ENCODE peak calls at places on chromosomes 12 and 14, in four cellular contexts. O, L, F and Z are unnamed samples.

GRCh38 chr14:67569011-67569650 is 30.9 kb downstream of the PIGH start:
- DNase-seq in O (no peak), L (no peak), F (no peak), Z (peak; percentile 31)

GRCh38 chr14:89178376-89178775 is 238.7 kb downstream of the FOXN3 start:
- DNase-seq in O (no peak), L (no peak), F (no peak), Z (no peak)

GRCh38 chr12:98939926-98940325 is 294.8 kb downstream of the APAF1 start:
- DNase-seq in O (no peak), L (no peak), F (no peak), Z (no peak)

GRCh38 chr14:58805057-58805456 is 167.3 kb downstream of the DACT1 start:
- DNase-seq in O (peak; percentile 33), L (no peak), F (no peak), Z (no peak)

GRCh38 chr12:20411309-20411708 is 43.0 kb downstream of the PDE3A start:
- DNase-seq in O (no peak), L (no peak), F (no peak), Z (no peak)

GRCh38 chr14:33163109-33163508 is 224.4 kb downstream of the NPAS3 start:
- DNase-seq in O (no peak), L (no peak), F (no peak), Z (no peak)

GRCh38 chr14:23327947-23328744 is 6.9 kb downstream of the PABPN1 start:
- DNase-seq in O (peak; percentile 86), L (peak; percentile 66), F (no peak), Z (peak; percentile 72)

GRCh38 chr14:36553650-36554260 is 28.7 kb downstream of the NKX2-8 start:
- DNase-seq in O (peak; percentile 45), L (peak; percentile 38), F (no peak), Z (no peak)

GRCh38 chr12:27843714-27844245 is 63.7 kb upstream of the MANSC4 start:
- DNase-seq in O (no peak), L (peak; percentile 23), F (no peak), Z (no peak)

GRCh38 chr14:105852378-105853088 is 326.1 kb downstream of the TMEM121 start:
- DNase-seq in O (peak; percentile 47), L (no peak), F (no peak), Z (no peak)

GRCh38 chr12:92402415-92402814 is 256.8 kb upstream of the BTG1 start:
- DNase-seq in O (no peak), L (no peak), F (no peak), Z (no peak)

GRCh38 chr14:62117010-62117717 is 354.9 kb downstream of the SNAPC1 start:
- DNase-seq in O (peak; percentile 91), L (no peak), F (peak; percentile 91), Z (peak; percentile 97)

GRCh38 chr12:63747553-63747952 is 32.2 kb upstream of the RXYLT1 start:
- DNase-seq in O (no peak), L (no peak), F (no peak), Z (no peak)

GRCh38 chr14:32940066-32940651 is 1.5 kb downstream of the NPAS3 start:
- DNase-seq in O (no peak), L (no peak), F (no peak), Z (no peak)

GRCh38 chr12:109111775-109112491 is 4.5 kb upstream of the ACACB start:
- DNase-seq in O (peak; percentile 66), L (peak; percentile 56), F (no peak), Z (peak; percentile 57)

GRCh38 chr12:64895541-64895940 is 71.1 kb downstream of the TBC1D30 start:
- DNase-seq in O (no peak), L (no peak), F (no peak), Z (no peak)

GRCh38 chr12:113086249-113087164 is 30.0 kb downstream of the DTX1 start:
- DNase-seq in O (no peak), L (no peak), F (no peak), Z (no peak)

GRCh38 chr14:104150201-104151027 is 12.0 kb downstream of the KIF26A start:
- DNase-seq in O (peak; percentile 89), L (peak; percentile 24), F (peak; percentile 61), Z (peak; percentile 71)

GRCh38 chr14:22583994-22584393 is 5.0 kb downstream of the DAD1 start:
- DNase-seq in O (no peak), L (no peak), F (no peak), Z (no peak)

GRCh38 chr14:37844614-37845013 is 249.2 kb downstream of the TTC6 start:
- DNase-seq in O (no peak), L (no peak), F (no peak), Z (no peak)

GRCh38 chr14:104598461-104599273 is 5.9 kb downstream of the TMEM179 start:
- DNase-seq in O (peak; percentile 31), L (no peak), F (no peak), Z (no peak)

GRCh38 chr12:124543052-124543590 is 24.3 kb downstream of the NCOR2 start:
- DNase-seq in O (peak; percentile 86), L (no peak), F (no peak), Z (no peak)

GRCh38 chr14:63375772-63376171 is 57.0 kb upstream of the GPHB5 start:
- DNase-seq in O (no peak), L (no peak), F (no peak), Z (no peak)

GRCh38 chr12:115570271-115570777 is 707.2 kb downstream of the MED13L start:
- DNase-seq in O (peak; percentile 72), L (no peak), F (no peak), Z (no peak)

GRCh38 chr12:103469716-103470115 is 26.1 kb downstream of the C12orf42 start:
- DNase-seq in O (no peak), L (no peak), F (no peak), Z (no peak)

GRCh38 chr12:46577063-46577776 is 204.6 kb upstream of the SLC38A2 start:
- DNase-seq in O (no peak), L (no peak), F (no peak), Z (no peak)
- TF ChIP-seq TEAD4 in O (no peak), L (no peak), F (no peak), Z (no peak)

GRCh38 chr12:10855807-10856206 is 6.5 kb upstream of the PRR4 start:
- DNase-seq in O (no peak), L (no peak), F (no peak), Z (no peak)

DNA sequence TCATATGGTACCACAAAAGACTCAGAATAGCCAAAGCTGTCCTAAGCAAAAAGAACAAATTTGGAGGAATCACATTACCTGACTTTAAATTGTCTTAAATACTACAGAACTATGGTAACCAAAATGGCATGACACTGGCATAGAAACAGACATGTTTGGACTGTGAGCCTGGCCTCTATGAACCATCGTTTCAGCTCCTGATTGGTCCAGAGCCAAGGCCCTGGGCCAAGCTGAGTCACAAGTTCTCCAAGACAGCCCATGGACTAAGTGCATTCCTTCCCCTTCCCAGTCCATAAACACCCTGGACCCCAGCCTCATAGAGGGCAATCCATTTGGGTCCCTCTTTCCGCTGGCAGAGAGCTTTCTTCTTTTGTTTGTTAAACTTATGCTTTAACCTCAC is 12.1 kb upstream of the PRR4 start:
- DNase-seq in O (no peak), L (no peak), F (no peak), Z (no peak)
- TF ChIP-seq TEAD4 in O (no peak), L (no peak), F (no peak), Z (no peak)

GRCh38 chr14:21233457-21234076 is 35.7 kb downstream of the HNRNPC start:
- DNase-seq in O (no peak), L (no peak), F (no peak), Z (no peak)
- TF ChIP-seq TEAD4 in O (no peak), L (no peak), F (no peak), Z (no peak)

GRCh38 chr12:84408936-84409335 is 503.7 kb downstream of the SLC6A15 start:
- DNase-seq in O (no peak), L (no peak), F (no peak), Z (no peak)
- TF ChIP-seq TEAD4 in O (no peak), L (no peak), F (no peak), Z (no peak)

DNA sequence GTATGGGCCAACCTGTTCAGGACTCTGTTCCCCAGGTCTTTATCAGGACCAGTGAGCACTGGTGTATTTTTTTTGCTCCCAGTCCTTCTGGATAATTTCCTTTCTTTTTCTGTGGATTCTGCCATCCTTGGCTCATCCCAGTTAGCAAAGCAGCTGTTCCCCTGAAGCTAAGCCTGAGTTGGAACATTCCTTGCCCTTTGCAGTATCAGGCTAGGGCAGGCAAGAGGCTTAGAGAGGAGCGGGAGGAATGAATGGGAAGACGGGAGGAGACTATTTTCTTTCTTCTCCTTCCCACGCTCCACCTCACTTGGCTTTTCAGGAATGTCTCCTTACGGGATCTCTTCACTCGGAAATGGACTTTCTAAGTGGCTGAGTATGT is 29.2 kb downstream of the ERG28 start:
- DNase-seq in O (no peak), L (no peak), F (no peak), Z (peak; percentile 28)
- TF ChIP-seq TEAD4 in O (no peak), L (no peak), F (peak; percentile 28), Z (no peak)